ENCODE peak calls at places on chromosomes 5 and 9, in seven cellular contexts. One of them, this sample, is unnamed.

GRCh38 chr5:179119415-179120170 is 59.4 kb downstream of the ZNF354C start:
- DNase-seq in cardiac fibroblast: no peak
- DNase-seq in stimulated activated CD8-positive, alpha-beta memory T cell treated with anti-CD3 and anti-CD28 coated beads, Interleukin-2, amount 100 ng/mL, for 48 hours: no peak
- DNase-seq in GM19239: no peak
- DNase-seq in fibroblast of gingiva: no peak
- DNase-seq in chondrocyte: peak
- DNase-seq in RPMI7951: no peak
- DNase-seq in this sample: no peak

GRCh38 chr9:133430244-133430643 is 8.1 kb downstream of the ADAMTS13 start:
- DNase-seq in cardiac fibroblast: no peak
- DNase-seq in stimulated activated CD8-positive, alpha-beta memory T cell treated with anti-CD3 and anti-CD28 coated beads, Interleukin-2, amount 100 ng/mL, for 48 hours: no peak
- DNase-seq in GM19239: no peak
- DNase-seq in fibroblast of gingiva: no peak
- DNase-seq in chondrocyte: no peak
- DNase-seq in RPMI7951: no peak
- DNase-seq in this sample: no peak

GRCh38 chr9:68978054-68978453 is 35.9 kb downstream of the PRKACG start:
- DNase-seq in cardiac fibroblast: no peak
- DNase-seq in stimulated activated CD8-positive, alpha-beta memory T cell treated with anti-CD3 and anti-CD28 coated beads, Interleukin-2, amount 100 ng/mL, for 48 hours: no peak
- DNase-seq in GM19239: no peak
- DNase-seq in fibroblast of gingiva: no peak
- DNase-seq in chondrocyte: no peak
- DNase-seq in RPMI7951: no peak
- DNase-seq in this sample: no peak

GRCh38 chr9:115192280-115192679 is 74.3 kb upstream of the TNC start:
- DNase-seq in cardiac fibroblast: no peak
- DNase-seq in stimulated activated CD8-positive, alpha-beta memory T cell treated with anti-CD3 and anti-CD28 coated beads, Interleukin-2, amount 100 ng/mL, for 48 hours: no peak
- DNase-seq in GM19239: no peak
- DNase-seq in fibroblast of gingiva: no peak
- DNase-seq in chondrocyte: no peak
- DNase-seq in RPMI7951: no peak
- DNase-seq in this sample: no peak

GRCh38 chr5:174342696-174343095 is 297.2 kb downstream of the NSG2 start:
- DNase-seq in cardiac fibroblast: no peak
- DNase-seq in stimulated activated CD8-positive, alpha-beta memory T cell treated with anti-CD3 and anti-CD28 coated beads, Interleukin-2, amount 100 ng/mL, for 48 hours: no peak
- DNase-seq in GM19239: no peak
- DNase-seq in fibroblast of gingiva: no peak
- DNase-seq in chondrocyte: no peak
- DNase-seq in RPMI7951: no peak
- DNase-seq in this sample: no peak

GRCh38 chr5:33299621-33300208 is 141.1 kb upstream of the TARS1 start:
- DNase-seq in cardiac fibroblast: peak
- DNase-seq in stimulated activated CD8-positive, alpha-beta memory T cell treated with anti-CD3 and anti-CD28 coated beads, Interleukin-2, amount 100 ng/mL, for 48 hours: no peak
- DNase-seq in GM19239: no peak
- DNase-seq in fibroblast of gingiva: peak
- DNase-seq in chondrocyte: no peak
- DNase-seq in RPMI7951: peak
- DNase-seq in this sample: peak

GRCh38 chr9:126166866-126167265 is 159.8 kb upstream of the MVB12B start:
- DNase-seq in cardiac fibroblast: no peak
- DNase-seq in stimulated activated CD8-positive, alpha-beta memory T cell treated with anti-CD3 and anti-CD28 coated beads, Interleukin-2, amount 100 ng/mL, for 48 hours: no peak
- DNase-seq in GM19239: no peak
- DNase-seq in fibroblast of gingiva: no peak
- DNase-seq in chondrocyte: peak
- DNase-seq in RPMI7951: no peak
- DNase-seq in this sample: no peak

GRCh38 chr9:15317836-15318235 is 10.8 kb upstream of the TTC39B start:
- DNase-seq in cardiac fibroblast: peak
- DNase-seq in stimulated activated CD8-positive, alpha-beta memory T cell treated with anti-CD3 and anti-CD28 coated beads, Interleukin-2, amount 100 ng/mL, for 48 hours: no peak
- DNase-seq in GM19239: no peak
- DNase-seq in fibroblast of gingiva: no peak
- DNase-seq in chondrocyte: no peak
- DNase-seq in RPMI7951: peak
- DNase-seq in this sample: peak

GRCh38 chr5:143395638-143396352 is 7.7 kb downstream of the NR3C1 start:
- DNase-seq in cardiac fibroblast: peak
- DNase-seq in stimulated activated CD8-positive, alpha-beta memory T cell treated with anti-CD3 and anti-CD28 coated beads, Interleukin-2, amount 100 ng/mL, for 48 hours: no peak
- DNase-seq in GM19239: no peak
- DNase-seq in fibroblast of gingiva: no peak
- DNase-seq in chondrocyte: no peak
- DNase-seq in RPMI7951: no peak
- DNase-seq in this sample: no peak

GRCh38 chr5:149310947-149311675 is 34.2 kb upstream of the GRPEL2 start:
- DNase-seq in cardiac fibroblast: peak
- DNase-seq in stimulated activated CD8-positive, alpha-beta memory T cell treated with anti-CD3 and anti-CD28 coated beads, Interleukin-2, amount 100 ng/mL, for 48 hours: no peak
- DNase-seq in GM19239: no peak
- DNase-seq in fibroblast of gingiva: peak
- DNase-seq in chondrocyte: no peak
- DNase-seq in RPMI7951: no peak
- DNase-seq in this sample: peak

GRCh38 chr9:127578952-127579853 is 32.9 kb upstream of the STXBP1 start:
- DNase-seq in cardiac fibroblast: peak
- DNase-seq in stimulated activated CD8-positive, alpha-beta memory T cell treated with anti-CD3 and anti-CD28 coated beads, Interleukin-2, amount 100 ng/mL, for 48 hours: peak
- DNase-seq in GM19239: no peak
- DNase-seq in fibroblast of gingiva: peak
- DNase-seq in chondrocyte: no peak
- DNase-seq in RPMI7951: peak
- DNase-seq in this sample: peak

GRCh38 chr5:135063056-135063445 is 29.0 kb upstream of the PITX1 start:
- DNase-seq in cardiac fibroblast: no peak
- DNase-seq in stimulated activated CD8-positive, alpha-beta memory T cell treated with anti-CD3 and anti-CD28 coated beads, Interleukin-2, amount 100 ng/mL, for 48 hours: no peak
- DNase-seq in GM19239: no peak
- DNase-seq in fibroblast of gingiva: no peak
- DNase-seq in chondrocyte: peak
- DNase-seq in RPMI7951: no peak
- DNase-seq in this sample: no peak

GRCh38 chr5:95988094-95988493 is 26.4 kb upstream of the ELL2 start:
- DNase-seq in cardiac fibroblast: no peak
- DNase-seq in stimulated activated CD8-positive, alpha-beta memory T cell treated with anti-CD3 and anti-CD28 coated beads, Interleukin-2, amount 100 ng/mL, for 48 hours: no peak
- DNase-seq in GM19239: no peak
- DNase-seq in fibroblast of gingiva: no peak
- DNase-seq in chondrocyte: no peak
- DNase-seq in RPMI7951: no peak
- DNase-seq in this sample: no peak

GRCh38 chr5:80739898-80740297 is 85.1 kb upstream of the DHFR start:
- DNase-seq in cardiac fibroblast: no peak
- DNase-seq in stimulated activated CD8-positive, alpha-beta memory T cell treated with anti-CD3 and anti-CD28 coated beads, Interleukin-2, amount 100 ng/mL, for 48 hours: no peak
- DNase-seq in GM19239: no peak
- DNase-seq in fibroblast of gingiva: no peak
- DNase-seq in chondrocyte: no peak
- DNase-seq in RPMI7951: no peak
- DNase-seq in this sample: no peak